ENCODE peak calls at places on chromosome 19, in five cellular contexts. L is CD8-positive, alpha-beta T cell; Y is left ventricle myocardium inferior; N is GM13977; I is lower lobe of right lung. T is an unnamed sample.
A peak's percentile ranks its signal among the peaks of the same experiment; 100 is the strongest.

GRCh38 chr19:36579255-36579654 is 6.2 kb upstream of the ZNF529 start:
- DNase-seq in N (no peak), I (no peak), L (no peak), Y (no peak), T (no peak)

GRCh38 chr19:15248106-15248505 is 15.9 kb upstream of the EPHX3 start:
- DNase-seq in N (no peak), L (no peak), Y (no peak), I (no peak), T (no peak)

GRCh38 chr19:3516675-3517207 is 10.6 kb downstream of the FZR1 start:
- DNase-seq in L (peak; percentile 63), N (no peak), I (no peak), Y (no peak), T (no peak)

GRCh38 chr19:48121909-48122371 is 11.3 kb upstream of the PLA2G4C start:
- DNase-seq in Y (no peak), I (no peak), N (peak; percentile 80), L (no peak), T (peak; percentile 82)

GRCh38 chr19:47094557-47095517 is 18.7 kb downstream of the ZC3H4 start:
- DNase-seq in L (peak; percentile 16), N (peak; percentile 57), Y (no peak), I (peak; percentile 85), T (peak; percentile 72)

GRCh38 chr19:35126624-35126959 is 8.3 kb downstream of the LGI4 start:
- DNase-seq in N (no peak), Y (no peak), L (no peak), I (no peak), T (no peak)

GRCh38 chr19:6588508-6589345 is 2.2 kb downstream of the CD70 start:
- DNase-seq in Y (no peak), I (no peak), L (no peak), N (no peak), T (no peak)

GRCh38 chr19:53870485-53870844 is 2.8 kb downstream of the MYADM start:
- DNase-seq in N (peak; percentile 69), I (peak; percentile 70), Y (no peak), L (no peak), T (no peak)

GRCh38 chr19:46924874-46925547 is 64.2 kb downstream of the ARHGAP35 start:
- DNase-seq in I (no peak), Y (no peak), L (no peak), N (peak; percentile 31), T (peak; percentile 52)

GRCh38 chr19:45769821-45770191 is 754 bp upstream of the SIX5 start:
- DNase-seq in L (peak; percentile 59), Y (no peak), I (peak; percentile 68), N (peak; percentile 62), T (no peak)

GRCh38 chr19:29088761-29089160 is 124.2 kb downstream of the UQCRFS1 start:
- DNase-seq in L (no peak), I (no peak), N (no peak), Y (no peak), T (no peak)

DNA sequence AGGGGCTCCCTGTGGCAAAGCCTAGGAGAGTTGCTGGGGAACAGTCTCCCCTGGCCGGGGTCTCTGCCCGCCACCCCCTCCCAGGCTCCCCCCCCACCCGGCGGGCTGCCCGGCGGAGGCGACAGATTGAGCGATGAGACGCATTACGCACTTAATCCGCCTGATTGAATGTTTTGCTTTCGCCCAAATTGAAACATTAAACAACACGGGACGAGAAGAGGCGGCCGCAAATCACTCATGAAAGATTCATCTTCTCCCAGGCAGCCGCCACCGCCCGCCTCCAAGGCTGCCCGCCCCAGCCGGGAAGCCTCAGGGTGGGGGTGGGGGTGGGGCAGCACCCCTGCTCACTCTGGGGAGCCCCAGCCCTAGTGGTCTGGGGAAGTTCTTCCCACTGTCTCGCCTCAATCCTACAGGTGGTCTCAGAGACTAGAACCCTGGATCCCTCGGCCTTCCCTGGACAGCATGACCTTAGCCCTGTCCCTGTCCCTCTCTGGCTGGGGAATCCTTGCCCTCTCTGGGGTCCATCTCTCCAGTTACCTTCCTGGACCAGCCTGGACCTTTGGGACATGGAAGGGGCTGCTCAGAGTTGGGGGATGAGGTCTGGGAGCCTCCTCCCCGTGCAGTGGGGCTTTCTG is 7.6 kb upstream of the ERFL start:
- DNase-seq in L (no peak), N (no peak), Y (no peak), I (no peak), T (no peak)
- TF ChIP-seq CTCF in L (no peak), N (no peak), Y (no peak), I (no peak), T (no peak)

DNA sequence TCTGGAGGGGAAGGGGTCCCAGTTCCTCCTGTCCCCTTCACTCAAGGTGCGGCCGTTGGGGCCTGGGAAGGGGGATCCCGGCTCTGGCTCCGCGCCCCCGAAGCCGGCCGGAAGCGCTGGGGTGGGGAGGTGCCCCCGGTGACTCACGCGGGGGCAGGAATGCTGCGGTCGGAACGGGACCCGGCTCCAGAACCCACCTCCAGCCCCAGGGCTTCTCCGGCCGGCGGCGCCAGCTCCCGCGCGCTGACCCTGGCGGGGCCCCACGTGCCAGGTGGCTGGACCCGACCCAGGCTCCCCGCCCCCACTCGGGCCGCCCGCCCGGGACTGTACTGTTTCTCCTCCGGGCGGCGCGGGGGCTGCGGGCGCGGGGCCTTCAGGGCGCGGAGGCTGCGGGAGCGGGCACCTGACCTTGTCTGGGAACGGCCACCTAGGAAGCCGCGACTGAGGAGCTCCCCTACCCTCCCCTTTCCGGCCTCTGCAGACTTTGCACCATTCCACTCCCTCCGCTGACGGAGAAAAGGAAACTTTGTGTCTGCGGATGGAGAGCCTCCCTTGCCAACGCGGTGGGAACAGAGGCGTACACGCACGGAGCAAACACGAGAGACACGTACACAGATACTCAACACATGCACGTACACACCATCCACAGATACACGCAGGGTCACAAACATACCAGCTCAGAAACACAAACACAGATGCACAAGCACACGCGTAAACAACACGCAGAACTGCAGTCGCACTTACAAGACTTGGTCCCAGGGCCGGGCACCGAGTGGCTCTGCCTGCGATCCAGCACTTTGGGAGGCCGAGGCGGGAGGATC is 7.2 kb downstream of the AXL start:
- DNase-seq in L (peak; percentile 43), I (peak; percentile 72), Y (peak; percentile 65), N (no peak), T (no peak)
- TF ChIP-seq CTCF in L (no peak), I (no peak), Y (peak; percentile 26), N (no peak), T (no peak)

GRCh38 chr19:51654783-51655182 is 8.2 kb upstream of the SIGLEC14 start:
- DNase-seq in Y (no peak), I (no peak), L (no peak), N (no peak), T (no peak)
- TF ChIP-seq CTCF in Y (no peak), I (no peak), L (no peak), N (no peak), T (no peak)

GRCh38 chr19:10566658-10567410 is 1.0 kb upstream of the KRI1 start:
- DNase-seq in I (no peak), L (peak; percentile 53), Y (no peak), N (peak; percentile 83), T (peak; percentile 73)

GRCh38 chr19:10568444-10568825 is 344 bp downstream of the CDKN2D start:
- DNase-seq in N (no peak), I (peak; percentile 73), Y (no peak), L (peak; percentile 63), T (no peak)

GRCh38 chr19:10567696-10568443 is 909 bp downstream of the CDKN2D start:
- DNase-seq in N (peak; percentile 5), L (no peak), Y (no peak), I (no peak), T (no peak)

GRCh38 chr19:10566408-10566657 is 523 bp upstream of the KRI1 start:
- DNase-seq in L (no peak), N (no peak), Y (no peak), I (no peak), T (no peak)

DNA sequence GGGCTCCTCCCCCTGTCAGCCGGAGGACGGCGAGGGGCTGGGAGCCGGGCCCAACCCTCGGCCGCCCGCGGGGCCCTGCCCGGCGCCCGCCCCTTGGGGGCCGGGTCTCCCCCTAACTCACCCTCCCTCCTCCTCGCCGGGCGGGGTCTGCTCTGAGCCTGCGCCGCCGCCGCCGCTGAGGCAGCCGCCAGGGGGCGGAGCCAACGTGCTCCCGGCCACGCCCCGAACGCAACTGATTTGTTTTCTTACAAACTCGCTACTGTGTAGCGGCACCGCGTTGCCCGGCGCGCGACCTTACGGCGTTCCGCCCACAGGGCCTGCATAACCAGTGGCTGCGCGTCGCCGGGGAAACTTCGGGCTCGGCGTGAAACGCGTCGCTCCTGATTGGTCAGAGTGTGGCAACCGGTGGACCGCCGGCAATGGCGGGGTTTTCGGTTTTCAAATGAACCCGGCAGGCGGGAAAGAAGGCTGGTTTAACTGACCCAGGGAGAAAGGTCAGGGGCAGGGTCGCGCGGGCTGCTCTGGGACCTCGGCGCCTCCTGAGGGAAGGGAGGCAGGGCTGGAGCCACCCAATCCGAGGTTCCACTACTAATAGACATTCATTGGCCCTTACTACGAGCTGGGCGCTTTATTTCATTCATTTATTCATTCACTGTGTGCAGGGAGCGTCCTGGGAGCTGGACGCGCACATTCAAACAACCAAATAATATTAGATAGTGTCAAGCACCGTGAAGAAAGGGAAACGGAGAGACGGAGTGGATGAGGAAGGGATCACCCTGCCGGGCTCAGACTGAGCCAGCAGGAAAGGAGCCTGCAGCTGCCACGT is at the start of gene CDKN2D:
- DNase-seq in N (peak; percentile 91), L (peak; percentile 100), I (peak; percentile 100), Y (peak; percentile 100), T (peak; percentile 95)
- TF ChIP-seq CTCF in N (no peak), L (no peak), I (peak; percentile 35), Y (peak; percentile 61), T (no peak)

DNA sequence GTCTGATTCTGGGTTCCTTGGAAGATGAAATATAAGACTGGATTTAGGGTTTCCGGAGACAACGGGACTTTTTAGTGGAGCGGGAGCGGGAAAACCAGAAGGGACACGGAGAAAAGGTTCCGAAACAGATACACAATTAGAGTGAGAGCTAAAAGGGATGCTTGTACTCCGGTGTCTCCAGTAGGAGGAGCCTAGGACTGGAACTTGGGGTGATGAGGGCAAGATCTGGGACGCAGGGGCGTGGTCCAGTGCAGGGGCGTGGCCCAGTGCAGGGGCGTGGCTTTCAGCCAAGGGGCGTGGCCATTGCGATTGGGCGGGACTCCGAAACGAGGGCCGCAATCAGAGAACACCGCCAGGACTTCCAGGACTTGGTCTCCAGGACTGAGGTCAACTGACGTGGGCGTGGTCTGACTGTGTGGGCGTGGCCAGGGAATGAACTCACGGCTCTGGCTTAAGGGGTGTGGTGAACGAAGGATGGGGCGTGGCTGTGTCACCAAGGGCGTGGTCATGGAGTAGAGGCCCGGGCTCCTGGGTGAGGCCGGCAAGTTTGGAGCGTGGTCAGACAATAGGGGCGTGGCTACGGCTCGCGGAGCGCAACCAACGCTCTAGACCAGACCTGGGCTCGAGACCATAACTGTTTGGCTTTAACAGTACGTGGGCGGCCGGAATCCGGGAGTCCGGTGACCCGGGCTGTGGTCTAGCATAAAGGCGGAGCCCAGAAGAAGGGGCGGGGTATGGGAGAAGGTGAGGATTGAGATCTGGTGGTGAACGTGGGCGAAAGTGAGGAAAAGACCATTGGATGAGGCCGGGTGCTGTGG is at the start of gene DKKL1:
- DNase-seq in N (peak; percentile 92), I (peak; percentile 99), L (peak; percentile 67), Y (peak; percentile 99), T (peak; percentile 97)
- TF ChIP-seq CTCF in N (no peak), I (no peak), L (no peak), Y (peak; percentile 32), T (no peak)

T was measured in GM13976.